ENCODE peak calls at places on chromosomes 1 and 21, in seven cellular contexts. One of them, this sample, is unnamed. For H3K4me1, the result is how much of the 10 kb centered on the place peaks cover.

GRCh38 chr1:37152491-37152890 is 118.2 kb upstream of the GRIK3 start:
- DNase-seq in neuronal stem cell: no peak
- DNase-seq in IMR-90: no peak
- DNase-seq in H9: no peak
- DNase-seq in mesendoderm: no peak
- DNase-seq in H1: no peak
- DNase-seq in trophoblast cell: no peak
- DNase-seq in this sample: no peak

GRCh38 chr1:67629370-67630075 is 55.5 kb upstream of the GADD45A start:
- DNase-seq in neuronal stem cell: no peak
- DNase-seq in IMR-90: no peak
- DNase-seq in H9: no peak
- DNase-seq in mesendoderm: no peak
- DNase-seq in H1: no peak
- DNase-seq in trophoblast cell: no peak
- DNase-seq in this sample: no peak

GRCh38 chr1:102071451-102071850 is 74.7 kb upstream of the OLFM3 start:
- DNase-seq in neuronal stem cell: no peak
- DNase-seq in IMR-90: no peak
- DNase-seq in H9: no peak
- DNase-seq in mesendoderm: no peak
- DNase-seq in H1: no peak
- DNase-seq in trophoblast cell: no peak
- DNase-seq in this sample: no peak

GRCh38 chr1:9293512-9294439 is 1.1 kb downstream of the SPSB1 start:
- DNase-seq in neuronal stem cell: no peak
- DNase-seq in IMR-90: peak
- DNase-seq in H9: no peak
- DNase-seq in mesendoderm: peak
- DNase-seq in H1: no peak
- DNase-seq in trophoblast cell: no peak
- DNase-seq in this sample: peak

GRCh38 chr1:35220976-35221375 is 28.0 kb upstream of the SFPQ start:
- DNase-seq in neuronal stem cell: no peak
- DNase-seq in IMR-90: no peak
- DNase-seq in H9: peak
- DNase-seq in mesendoderm: peak
- DNase-seq in H1: no peak
- DNase-seq in trophoblast cell: peak
- DNase-seq in this sample: peak

GRCh38 chr1:228889289-228889688 is 154.0 kb downstream of the RHOU start:
- DNase-seq in neuronal stem cell: no peak
- DNase-seq in IMR-90: no peak
- DNase-seq in H9: no peak
- DNase-seq in mesendoderm: no peak
- DNase-seq in H1: no peak
- DNase-seq in trophoblast cell: no peak
- DNase-seq in this sample: no peak

GRCh38 chr1:24364975-24365678 is 46.0 kb downstream of the GRHL3 start:
- DNase-seq in neuronal stem cell: no peak
- DNase-seq in IMR-90: peak
- DNase-seq in H9: no peak
- DNase-seq in mesendoderm: no peak
- DNase-seq in H1: no peak
- DNase-seq in trophoblast cell: no peak
- DNase-seq in this sample: peak

GRCh38 chr1:148308832-148309458 is 156.9 kb upstream of the NBPF11 start:
- DNase-seq in neuronal stem cell: no peak
- DNase-seq in IMR-90: no peak
- DNase-seq in H9: no peak
- DNase-seq in mesendoderm: peak
- DNase-seq in H1: no peak
- DNase-seq in trophoblast cell: no peak
- DNase-seq in this sample: peak

GRCh38 chr1:40451238-40451585 is 936 bp downstream of the ZFP69B start:
- DNase-seq in neuronal stem cell: no peak
- DNase-seq in IMR-90: no peak
- DNase-seq in H9: no peak
- DNase-seq in mesendoderm: peak
- DNase-seq in H1: no peak
- DNase-seq in trophoblast cell: no peak
- DNase-seq in this sample: no peak

GRCh38 chr1:6001992-6002576 is 9.9 kb upstream of the NPHP4 start:
- DNase-seq in neuronal stem cell: no peak
- DNase-seq in IMR-90: no peak
- DNase-seq in H9: no peak
- DNase-seq in mesendoderm: no peak
- DNase-seq in H1: no peak
- DNase-seq in trophoblast cell: no peak
- DNase-seq in this sample: no peak

GRCh38 chr1:32465541-32466002 is 700 bp downstream of the ZBTB8B start:
- DNase-seq in neuronal stem cell: no peak
- DNase-seq in IMR-90: no peak
- DNase-seq in H9: no peak
- DNase-seq in mesendoderm: peak
- DNase-seq in H1: no peak
- DNase-seq in trophoblast cell: no peak
- DNase-seq in this sample: no peak

GRCh38 chr1:21631944-21632887 is 36.9 kb downstream of the RAP1GAP start:
- DNase-seq in neuronal stem cell: no peak
- DNase-seq in IMR-90: no peak
- DNase-seq in H9: no peak
- DNase-seq in mesendoderm: peak
- DNase-seq in H1: no peak
- DNase-seq in trophoblast cell: no peak
- DNase-seq in this sample: no peak

GRCh38 chr21:25688284-25689035 is 46.2 kb downstream of the ATP5PF start:
- DNase-seq in neuronal stem cell: no peak
- DNase-seq in IMR-90: no peak
- DNase-seq in H9: no peak
- DNase-seq in mesendoderm: no peak
- DNase-seq in H1: no peak
- DNase-seq in trophoblast cell: peak
- DNase-seq in this sample: no peak

GRCh38 chr1:67052741-67053534 is 1.0 kb downstream of the SLC35D1 start:
- DNase-seq in neuronal stem cell: peak
- DNase-seq in IMR-90: peak
- DNase-seq in H9: peak
- DNase-seq in mesendoderm: peak
- DNase-seq in H1: no peak
- DNase-seq in trophoblast cell: peak
- DNase-seq in this sample: peak

GRCh38 chr1:84724128-84724860 is 34.0 kb upstream of the SSX2IP start:
- DNase-seq in neuronal stem cell: no peak
- DNase-seq in IMR-90: no peak
- DNase-seq in H9: peak
- DNase-seq in mesendoderm: peak
- DNase-seq in H1: peak
- DNase-seq in trophoblast cell: peak
- DNase-seq in this sample: no peak

GRCh38 chr1:223712856-223713494 is 636 bp downstream of the CAPN2 start:
- DNase-seq in neuronal stem cell: no peak
- DNase-seq in IMR-90: no peak
- DNase-seq in H9: peak
- DNase-seq in mesendoderm: peak
- DNase-seq in H1: no peak
- DNase-seq in trophoblast cell: no peak
- DNase-seq in this sample: no peak

GRCh38 chr1:151593651-151594625 is 17.9 kb upstream of the SNX27 start:
- DNase-seq in neuronal stem cell: peak
- DNase-seq in IMR-90: no peak
- DNase-seq in H9: peak
- DNase-seq in mesendoderm: peak
- DNase-seq in H1: peak
- DNase-seq in trophoblast cell: peak
- DNase-seq in this sample: peak

GRCh38 chr1:55213885-55214213 is 1.3 kb downstream of the USP24 start:
- DNase-seq in neuronal stem cell: no peak
- DNase-seq in IMR-90: no peak
- DNase-seq in H9: peak
- DNase-seq in mesendoderm: no peak
- DNase-seq in H1: no peak
- DNase-seq in trophoblast cell: no peak
- DNase-seq in this sample: no peak

GRCh38 chr21:25639167-25639921 is at the start of gene JAM2:
- DNase-seq in neuronal stem cell: peak
- DNase-seq in IMR-90: peak
- DNase-seq in H9: peak
- DNase-seq in mesendoderm: peak
- DNase-seq in H1: no peak
- DNase-seq in trophoblast cell: peak
- DNase-seq in this sample: peak

GRCh38 chr1:211604548-211604947 is 25.6 kb upstream of the SLC30A1 start:
- DNase-seq in neuronal stem cell: no peak
- DNase-seq in IMR-90: no peak
- DNase-seq in H9: no peak
- DNase-seq in mesendoderm: no peak
- DNase-seq in H1: no peak
- DNase-seq in trophoblast cell: no peak
- DNase-seq in this sample: no peak
- H3K4me1 ChIP-seq in neuronal stem cell: under half
- H3K4me1 ChIP-seq in IMR-90: under half
- H3K4me1 ChIP-seq in H9: under half
- H3K4me1 ChIP-seq in mesendoderm: under half
- H3K4me1 ChIP-seq in H1: under half
- H3K4me1 ChIP-seq in trophoblast cell: under half
- H3K4me1 ChIP-seq in this sample: under half

DNA sequence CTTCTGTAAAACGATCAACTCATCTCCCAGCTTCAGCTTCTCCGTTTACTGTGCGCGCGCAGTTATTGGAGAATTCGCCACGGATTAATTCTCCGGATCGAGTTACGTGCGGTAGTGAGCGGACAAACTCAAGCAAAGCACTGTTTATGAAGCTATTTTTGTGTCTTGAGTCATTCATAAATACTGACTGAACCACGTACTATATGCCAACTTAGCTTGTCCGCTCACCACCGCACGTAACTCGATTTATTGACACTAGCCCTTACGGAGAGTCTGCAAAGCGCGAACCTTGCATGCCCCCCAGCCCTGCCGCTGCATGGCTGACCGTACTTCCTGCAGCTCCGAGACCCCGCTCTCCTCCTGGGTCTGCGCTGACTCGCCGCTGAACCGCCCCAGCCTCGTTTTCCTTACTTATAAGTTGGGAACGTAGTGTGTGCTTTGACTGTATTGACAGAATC is 773 bp downstream of the CHD1L start:
- DNase-seq in neuronal stem cell: no peak
- DNase-seq in IMR-90: peak
- DNase-seq in H9: no peak
- DNase-seq in mesendoderm: peak
- DNase-seq in H1: no peak
- DNase-seq in trophoblast cell: no peak
- DNase-seq in this sample: no peak
- H2BK5ac ChIP-seq in neuronal stem cell: peak
- H2BK5ac ChIP-seq in IMR-90: peak
- H2BK5ac ChIP-seq in H9: no peak
- H2BK5ac ChIP-seq in mesendoderm: no peak
- H2BK5ac ChIP-seq in H1: peak
- H2BK5ac ChIP-seq in trophoblast cell: no peak
- H2BK5ac ChIP-seq in this sample: no peak

DNA sequence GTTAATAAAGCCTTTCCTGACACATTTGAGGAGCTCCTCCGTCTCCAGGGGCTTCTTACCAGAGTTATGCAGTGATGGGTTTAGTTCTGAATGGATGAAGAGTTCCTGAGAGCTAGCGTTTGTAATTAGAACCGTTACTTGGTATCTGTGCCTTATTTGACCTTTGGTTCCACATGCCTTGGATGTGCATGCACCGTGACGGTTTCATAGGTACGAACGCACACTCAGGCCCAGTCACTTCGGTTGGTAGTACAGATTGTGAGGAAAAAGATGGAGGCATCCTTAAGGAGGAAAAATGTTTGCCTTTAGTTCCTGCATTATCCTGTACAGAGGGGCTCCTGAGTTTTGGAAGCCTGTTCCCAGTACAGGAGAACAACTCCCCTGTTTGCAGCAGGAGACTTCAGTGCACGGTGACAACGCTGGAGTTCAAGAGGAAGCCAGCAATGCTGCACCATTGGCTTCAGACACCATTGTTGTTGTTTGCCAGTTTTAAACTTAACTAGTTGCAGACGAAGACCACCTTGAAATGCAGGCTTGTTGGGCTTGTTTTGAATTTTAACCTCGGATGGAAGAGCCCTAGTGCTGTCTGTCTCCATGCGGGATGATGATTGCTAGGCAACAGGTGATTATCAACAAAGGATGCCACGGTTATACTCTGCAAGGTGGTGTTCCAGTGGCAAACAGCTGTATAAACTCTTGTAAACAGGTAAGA is 8.2 kb downstream of the RBM15 start:
- DNase-seq in neuronal stem cell: no peak
- DNase-seq in IMR-90: no peak
- DNase-seq in H9: no peak
- DNase-seq in mesendoderm: peak
- DNase-seq in H1: no peak
- DNase-seq in trophoblast cell: no peak
- DNase-seq in this sample: no peak
- H3K4me1 ChIP-seq in neuronal stem cell: under half
- H3K4me1 ChIP-seq in IMR-90: under half
- H3K4me1 ChIP-seq in H9: under half
- H3K4me1 ChIP-seq in mesendoderm: under half
- H3K4me1 ChIP-seq in H1: under half
- H3K4me1 ChIP-seq in trophoblast cell: under half
- H3K4me1 ChIP-seq in this sample: under half

GRCh38 chr1:53111693-53112092 is 30.7 kb downstream of the SLC1A7 start:
- DNase-seq in neuronal stem cell: no peak
- DNase-seq in IMR-90: no peak
- DNase-seq in H9: no peak
- DNase-seq in mesendoderm: no peak
- DNase-seq in H1: no peak
- DNase-seq in trophoblast cell: no peak
- DNase-seq in this sample: no peak
- H2BK5ac ChIP-seq in neuronal stem cell: no peak
- H2BK5ac ChIP-seq in IMR-90: peak
- H2BK5ac ChIP-seq in H9: no peak
- H2BK5ac ChIP-seq in mesendoderm: no peak
- H2BK5ac ChIP-seq in H1: no peak
- H2BK5ac ChIP-seq in trophoblast cell: no peak
- H2BK5ac ChIP-seq in this sample: no peak

GRCh38 chr1:226965581-226966440 is 25.7 kb downstream of the COQ8A start:
- DNase-seq in neuronal stem cell: no peak
- DNase-seq in IMR-90: no peak
- DNase-seq in H9: no peak
- DNase-seq in mesendoderm: no peak
- DNase-seq in H1: no peak
- DNase-seq in trophoblast cell: no peak
- DNase-seq in this sample: no peak

GRCh38 chr1:226962421-226963391 is 22.6 kb downstream of the COQ8A start:
- DNase-seq in neuronal stem cell: no peak
- DNase-seq in IMR-90: no peak
- DNase-seq in H9: peak
- DNase-seq in mesendoderm: no peak
- DNase-seq in H1: no peak
- DNase-seq in trophoblast cell: no peak
- DNase-seq in this sample: no peak

GRCh38 chr1:226964611-226965486 is 24.8 kb downstream of the COQ8A start:
- DNase-seq in neuronal stem cell: no peak
- DNase-seq in IMR-90: no peak
- DNase-seq in H9: peak
- DNase-seq in mesendoderm: no peak
- DNase-seq in H1: no peak
- DNase-seq in trophoblast cell: no peak
- DNase-seq in this sample: no peak

GRCh38 chr1:226966683-226967082 is 26.6 kb downstream of the COQ8A start:
- DNase-seq in neuronal stem cell: no peak
- DNase-seq in IMR-90: no peak
- DNase-seq in H9: no peak
- DNase-seq in mesendoderm: no peak
- DNase-seq in H1: no peak
- DNase-seq in trophoblast cell: no peak
- DNase-seq in this sample: no peak

GRCh38 chr1:226964068-226964425 is 24.0 kb downstream of the COQ8A start:
- DNase-seq in neuronal stem cell: no peak
- DNase-seq in IMR-90: no peak
- DNase-seq in H9: no peak
- DNase-seq in mesendoderm: no peak
- DNase-seq in H1: no peak
- DNase-seq in trophoblast cell: no peak
- DNase-seq in this sample: no peak
- H3K4me1 ChIP-seq in neuronal stem cell: under half
- H3K4me1 ChIP-seq in IMR-90: under half
- H3K4me1 ChIP-seq in H9: under half
- H3K4me1 ChIP-seq in mesendoderm: under half
- H3K4me1 ChIP-seq in H1: under half
- H3K4me1 ChIP-seq in trophoblast cell: under half
- H3K4me1 ChIP-seq in this sample: under half